ENCODE peak calls at places on chromosomes 1 and 21, in four cellular contexts. M is K562, V is GM12878, S is HepG2. B is an unnamed sample.
A peak's percentile ranks its signal among the peaks of the same experiment; 100 is the strongest.

GRCh38 chr1:58941471-58942289 is 157.8 kb upstream of the JUN start:
- DNase-seq in M (no peak), V (no peak), S (peak; percentile 36), B (no peak)

GRCh38 chr1:60972841-60973364 is 109.5 kb upstream of the NFIA start:
- DNase-seq in M (no peak), V (no peak), S (peak; percentile 75), B (no peak)

GRCh38 chr1:108831225-108831624 is 25.7 kb downstream of the AKNAD1 start:
- DNase-seq in M (no peak), V (no peak), S (no peak), B (no peak)

GRCh38 chr1:8207202-8207601 is 110.7 kb upstream of the SLC45A1 start:
- DNase-seq in M (no peak), V (no peak), S (no peak), B (no peak)

GRCh38 chr1:233445737-233446136 is 118.2 kb downstream of the MAP3K21 start:
- DNase-seq in M (no peak), V (no peak), S (no peak), B (no peak)

GRCh38 chr1:33257759-33258712 is 1.7 kb downstream of the ZNF362 start:
- DNase-seq in M (no peak), V (no peak), S (peak; percentile 52), B (no peak)

GRCh38 chr1:236952279-236953003 is 51.8 kb downstream of the MT1HL1 start:
- DNase-seq in M (no peak), V (no peak), S (no peak), B (peak; percentile 15)

GRCh38 chr1:114353233-114353632 is 157.8 kb downstream of the TRIM33 start:
- DNase-seq in M (no peak), V (no peak), S (peak; percentile 10), B (no peak)

GRCh38 chr1:178238722-178239510 is 145.0 kb downstream of the RASAL2 start:
- DNase-seq in M (no peak), V (no peak), S (peak; percentile 91), B (no peak)

DNA sequence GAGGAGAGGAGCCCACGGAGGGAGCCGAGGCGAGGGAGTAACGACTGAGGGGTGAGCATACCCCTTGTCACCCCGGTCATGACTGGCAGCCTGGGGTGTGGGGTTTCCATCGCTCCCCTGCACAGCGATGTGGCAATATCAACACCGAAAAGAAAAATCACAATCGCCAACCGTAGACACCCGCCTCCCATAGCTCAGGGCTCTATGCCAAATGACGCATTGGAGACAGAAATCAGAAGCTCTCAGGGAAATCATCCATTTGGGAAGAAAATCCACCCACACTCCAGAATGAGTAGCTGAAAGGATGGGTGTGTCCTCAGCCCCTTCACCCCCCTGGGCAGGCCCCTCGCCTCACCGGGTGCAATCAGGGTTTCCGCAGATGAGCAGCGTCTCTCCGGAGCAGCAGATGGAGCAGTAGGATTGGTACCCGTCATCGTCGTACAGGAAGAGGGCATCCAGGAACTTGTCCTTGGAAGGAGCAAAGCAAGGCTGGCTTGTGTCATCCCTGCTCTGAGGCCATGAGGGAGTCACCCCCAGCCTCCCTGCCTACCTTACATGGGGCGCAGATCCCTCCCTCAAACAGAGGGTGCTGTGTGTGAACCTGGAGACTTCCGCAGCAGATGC is 2.5 kb downstream of the DNMT3L start:
- DNase-seq in M (no peak), V (no peak), S (no peak), B (no peak)
- TF ChIP-seq SP1 in M (no peak), V (no peak), S (no peak), B (no peak)

DNA sequence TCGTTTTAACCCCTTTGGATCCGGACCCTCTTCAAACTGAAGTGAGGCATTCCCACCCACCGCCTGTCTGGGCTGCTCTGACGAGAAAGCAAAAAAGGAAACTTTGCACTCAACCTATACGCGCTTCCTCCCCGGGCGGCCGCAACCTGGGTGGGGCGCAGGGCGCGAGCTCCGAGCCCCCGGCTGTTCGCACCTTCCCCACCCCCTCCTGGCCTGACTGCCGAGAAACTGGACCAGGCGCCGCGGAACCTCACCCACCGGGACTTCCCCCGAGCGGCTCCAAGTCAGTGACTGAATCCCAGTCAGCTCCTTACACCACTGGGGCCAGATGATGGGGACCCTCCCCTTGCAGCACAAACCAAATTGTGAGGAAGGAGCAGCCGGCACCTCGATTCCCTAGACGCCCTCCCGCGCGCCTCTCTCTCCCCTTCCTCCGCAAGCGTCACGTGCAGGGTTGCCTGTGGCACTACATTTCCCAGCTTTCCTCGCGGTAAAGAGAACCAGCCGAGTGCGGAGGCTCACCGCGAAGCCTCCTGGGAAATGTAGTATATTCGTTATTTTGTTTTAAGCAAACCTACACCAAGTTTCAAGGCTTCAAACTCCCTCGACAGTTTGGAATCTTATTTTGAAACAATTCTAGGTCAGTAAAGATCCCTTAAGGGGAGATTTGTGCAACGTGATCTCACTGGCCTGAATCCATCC is at the start of gene RAB29:
- DNase-seq in M (peak; percentile 87), V (peak; percentile 57), S (peak; percentile 59), B (peak; percentile 85)
- TF ChIP-seq TCF7 in M (no peak), V (no peak), S (no peak), B (no peak)

GRCh38 chr1:220336391-220337065 is 64.3 kb upstream of the RAB3GAP2 start:
- DNase-seq in M (no peak), V (no peak), S (no peak), B (no peak)

GRCh38 chr1:220335668-220336067 is 63.4 kb upstream of the RAB3GAP2 start:
- DNase-seq in M (no peak), V (no peak), S (no peak), B (no peak)

GRCh38 chr1:220338759-220339158 is 66.5 kb upstream of the RAB3GAP2 start:
- DNase-seq in M (no peak), V (no peak), S (no peak), B (no peak)

GRCh38 chr1:220342853-220343252 is 70.6 kb upstream of the RAB3GAP2 start:
- DNase-seq in M (no peak), V (no peak), S (no peak), B (no peak)

DNA sequence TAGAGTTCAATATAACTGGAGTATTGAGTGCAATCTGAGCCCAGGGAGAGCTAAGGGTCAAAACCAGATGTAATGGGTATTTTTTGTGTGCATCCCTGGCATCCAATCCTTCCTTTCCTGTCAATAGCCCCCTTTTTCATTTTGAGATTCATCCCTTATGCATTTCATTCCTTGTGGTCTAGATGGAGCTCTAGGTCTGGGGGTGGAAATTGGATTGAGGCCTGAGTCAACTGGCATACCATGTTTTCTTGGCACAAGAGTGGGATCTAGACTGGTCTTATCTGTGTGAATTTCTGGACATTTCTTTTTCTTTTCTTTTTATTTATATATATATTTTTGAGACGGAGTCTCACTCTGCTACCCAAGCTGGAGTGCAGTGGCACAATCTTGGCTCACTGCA is 67.3 kb upstream of the RAB3GAP2 start:
- DNase-seq in M (no peak), V (no peak), S (no peak), B (no peak)
- TF ChIP-seq CTCF in M (no peak), V (no peak), S (no peak), B (no peak)

DNA sequence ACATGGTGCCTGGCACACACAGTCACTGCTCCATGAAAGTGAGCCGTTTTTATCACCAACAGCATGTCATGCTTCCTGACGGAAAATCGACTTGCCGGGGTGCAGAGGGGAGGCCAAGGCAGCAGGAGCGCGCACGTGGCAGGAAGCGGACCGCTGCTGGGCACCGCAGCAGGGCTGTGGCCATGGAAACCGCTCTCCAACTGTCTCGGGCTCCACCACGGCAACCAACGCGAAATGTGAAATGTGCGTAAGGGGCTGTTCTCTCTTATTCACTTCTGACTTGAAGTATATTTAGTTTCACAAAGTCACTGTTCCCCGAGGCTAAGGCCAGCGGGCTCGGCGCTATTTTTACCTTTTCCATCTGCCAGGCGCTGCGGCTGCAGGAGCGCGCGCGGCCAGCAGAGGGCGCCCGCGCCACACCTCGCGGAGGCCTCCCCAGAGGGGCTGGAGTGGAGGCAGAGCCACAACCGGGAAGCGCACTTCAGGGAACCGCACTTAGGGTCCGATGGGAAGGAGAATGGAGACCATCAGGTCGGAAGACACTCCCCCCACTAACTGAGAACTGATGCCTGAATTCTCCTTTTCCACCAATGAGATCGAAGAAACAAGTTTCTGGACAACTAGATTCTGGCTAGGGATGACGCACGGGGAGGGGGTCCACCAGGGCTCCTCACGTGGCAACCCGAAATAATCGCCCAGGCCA is 19.7 kb downstream of the RCC2 start:
- DNase-seq in M (peak; percentile 81), V (no peak), S (no peak), B (peak; percentile 88)
- TF ChIP-seq SP1 in M (no peak), V (no peak), S (no peak), B (no peak)

GRCh38 chr1:156750191-156750931 is 1.1 kb downstream of the HDGF start:
- DNase-seq in M (peak; percentile 45), V (no peak), S (no peak), B (no peak)

GRCh38 chr1:156752843-156753486 is 1.5 kb upstream of the HDGF start:
- DNase-seq in M (no peak), V (no peak), S (peak; percentile 51), B (no peak)

GRCh38 chr1:156751724-156752481 is 428 bp upstream of the HDGF start:
- DNase-seq in M (peak; percentile 92), V (peak; percentile 82), S (peak; percentile 90), B (peak; percentile 97)

GRCh38 chr1:156749429-156750118 is 1.9 kb downstream of the HDGF start:
- DNase-seq in M (no peak), V (no peak), S (peak; percentile 41), B (no peak)

GRCh38 chr1:156750932-156751723 is at the start of gene HDGF:
- DNase-seq in M (peak; percentile 64), V (no peak), S (no peak), B (peak; percentile 70)
- TF ChIP-seq TCF7 in M (no peak), V (no peak), S (no peak), B (no peak)

B was measured in WTC11.